ENCODE peak calls at places on chromosomes 7 and 10, in five cellular contexts. One of them, this sample, is unnamed.

GRCh38 chr7:105257338-105257737 is 131.4 kb downstream of the SRPK2 start:
- DNase-seq in HCT116: no peak
- DNase-seq in K562: no peak
- DNase-seq in GM12878: no peak
- DNase-seq in HepG2: no peak
- DNase-seq in this sample: no peak

GRCh38 chr7:102286237-102287081 is at the start of gene SH2B2:
- DNase-seq in K562: peak
- DNase-seq in HCT116: no peak
- DNase-seq in HepG2: peak
- DNase-seq in GM12878: no peak
- DNase-seq in this sample: no peak

GRCh38 chr10:124000792-124001201 is 92.6 kb downstream of the CHST15 start:
- DNase-seq in HepG2: no peak
- DNase-seq in HCT116: no peak
- DNase-seq in K562: no peak
- DNase-seq in GM12878: no peak
- DNase-seq in this sample: no peak

GRCh38 chr10:124946945-124947344 is 5.0 kb downstream of the ZRANB1 start:
- DNase-seq in GM12878: no peak
- DNase-seq in K562: peak
- DNase-seq in HCT116: no peak
- DNase-seq in HepG2: no peak
- DNase-seq in this sample: no peak

GRCh38 chr7:105353752-105354328 is 34.9 kb downstream of the SRPK2 start:
- DNase-seq in K562: peak
- DNase-seq in HCT116: no peak
- DNase-seq in GM12878: no peak
- DNase-seq in HepG2: no peak
- DNase-seq in this sample: no peak

GRCh38 chr7:22675917-22676343 is 51.1 kb upstream of the IL6 start:
- DNase-seq in K562: no peak
- DNase-seq in GM12878: no peak
- DNase-seq in HepG2: no peak
- DNase-seq in HCT116: no peak
- DNase-seq in this sample: no peak

GRCh38 chr7:96899108-96899507 is 106.2 kb upstream of the DLX6 start:
- DNase-seq in HCT116: no peak
- DNase-seq in K562: no peak
- DNase-seq in GM12878: no peak
- DNase-seq in HepG2: no peak
- DNase-seq in this sample: no peak

GRCh38 chr7:373818-374705 is 84.1 kb downstream of the FOXL3 start:
- DNase-seq in HCT116: no peak
- DNase-seq in HepG2: no peak
- DNase-seq in K562: no peak
- DNase-seq in GM12878: no peak
- DNase-seq in this sample: no peak

GRCh38 chr7:151550601-151551286 is 31.0 kb upstream of the RHEB start:
- DNase-seq in HepG2: peak
- DNase-seq in K562: no peak
- DNase-seq in HCT116: no peak
- DNase-seq in GM12878: no peak
- DNase-seq in this sample: no peak

GRCh38 chr7:150875791-150876190 is 23.5 kb downstream of the AOC1 start:
- DNase-seq in HepG2: no peak
- DNase-seq in HCT116: peak
- DNase-seq in GM12878: no peak
- DNase-seq in K562: peak
- DNase-seq in this sample: no peak

GRCh38 chr10:31866118-31866670 is 62.4 kb downstream of the ARHGAP12 start:
- DNase-seq in HCT116: no peak
- DNase-seq in HepG2: no peak
- DNase-seq in K562: no peak
- DNase-seq in GM12878: no peak
- DNase-seq in this sample: no peak

GRCh38 chr7:57404343-57404966 is 45.5 kb upstream of the ZNF716 start:
- DNase-seq in HepG2: no peak
- DNase-seq in K562: peak
- DNase-seq in HCT116: no peak
- DNase-seq in GM12878: no peak
- DNase-seq in this sample: no peak
- TF ChIP-seq SRF in HepG2: no peak
- TF ChIP-seq SRF in K562: no peak
- TF ChIP-seq SRF in HCT116: no peak
- TF ChIP-seq SRF in GM12878: no peak
- TF ChIP-seq SRF in this sample: no peak

DNA sequence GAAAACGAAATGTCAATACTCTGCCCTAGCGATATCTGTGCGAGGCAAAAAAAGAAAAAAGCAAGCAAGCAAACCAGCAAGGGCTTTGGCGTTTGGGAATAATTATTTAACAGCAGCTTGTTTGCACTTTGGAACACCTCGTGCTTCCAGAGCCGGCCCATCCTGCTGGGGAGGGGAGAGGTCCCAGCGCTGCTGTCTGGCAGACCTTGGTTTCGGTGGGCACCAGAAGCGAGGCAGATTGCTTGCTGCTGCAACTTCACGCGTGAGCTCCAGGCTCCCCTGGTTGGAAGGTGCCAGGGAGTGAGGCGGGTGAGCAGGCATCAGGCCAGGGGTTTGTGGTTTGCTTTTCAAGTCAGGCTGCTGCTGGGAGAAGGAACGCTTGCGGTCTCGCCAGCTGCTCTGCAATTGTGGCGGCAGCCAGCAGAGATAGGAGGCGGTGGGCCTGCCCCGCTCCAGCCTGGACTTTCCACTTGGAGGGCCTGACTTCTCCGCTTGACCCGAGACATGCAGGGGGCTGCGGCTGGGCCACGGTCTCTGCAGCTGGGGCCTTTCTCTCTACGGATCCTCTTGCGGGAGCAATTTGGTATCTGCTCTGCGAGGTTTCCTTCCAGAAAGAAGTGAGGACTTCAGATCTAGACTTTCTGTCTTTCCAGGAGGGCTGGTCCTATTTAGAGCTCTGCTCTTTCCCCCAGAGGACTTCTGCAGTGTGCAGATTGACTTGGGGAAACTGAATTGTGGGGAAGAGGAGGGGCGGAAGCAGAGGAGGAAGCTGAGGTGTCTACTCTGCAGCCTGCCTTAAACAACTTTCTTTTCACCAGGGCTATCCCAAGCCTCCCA is 131.4 kb downstream of the PRPF18 start:
- DNase-seq in GM12878: no peak
- DNase-seq in HCT116: no peak
- DNase-seq in HepG2: peak
- DNase-seq in K562: no peak
- DNase-seq in this sample: no peak
- TF ChIP-seq SRF in GM12878: no peak
- TF ChIP-seq SRF in HCT116: no peak
- TF ChIP-seq SRF in HepG2: no peak
- TF ChIP-seq SRF in K562: no peak
- TF ChIP-seq SRF in this sample: no peak

GRCh38 chr7:29106128-29106988 is 40.0 kb downstream of the CPVL start:
- DNase-seq in HCT116: peak
- DNase-seq in K562: no peak
- DNase-seq in HepG2: peak
- DNase-seq in GM12878: no peak
- DNase-seq in this sample: no peak
- TF ChIP-seq SRF in HCT116: no peak
- TF ChIP-seq SRF in K562: no peak
- TF ChIP-seq SRF in HepG2: no peak
- TF ChIP-seq SRF in GM12878: no peak
- TF ChIP-seq SRF in this sample: no peak

GRCh38 chr7:124033093-124033806 is 383 bp upstream of the TMEM229A start:
- DNase-seq in HepG2: no peak
- DNase-seq in K562: no peak
- DNase-seq in HCT116: no peak
- DNase-seq in GM12878: no peak
- DNase-seq in this sample: no peak

GRCh38 chr7:124031919-124032318 is 948 bp downstream of the TMEM229A start:
- DNase-seq in HepG2: no peak
- DNase-seq in HCT116: no peak
- DNase-seq in K562: no peak
- DNase-seq in GM12878: no peak
- DNase-seq in this sample: no peak

GRCh38 chr7:124033807-124034753 is 1.2 kb upstream of the TMEM229A start:
- DNase-seq in HCT116: no peak
- DNase-seq in K562: no peak
- DNase-seq in GM12878: no peak
- DNase-seq in HepG2: no peak
- DNase-seq in this sample: no peak

GRCh38 chr7:124031406-124031805 is 1.5 kb downstream of the TMEM229A start:
- DNase-seq in GM12878: no peak
- DNase-seq in HCT116: no peak
- DNase-seq in HepG2: no peak
- DNase-seq in K562: no peak
- DNase-seq in this sample: no peak

DNA sequence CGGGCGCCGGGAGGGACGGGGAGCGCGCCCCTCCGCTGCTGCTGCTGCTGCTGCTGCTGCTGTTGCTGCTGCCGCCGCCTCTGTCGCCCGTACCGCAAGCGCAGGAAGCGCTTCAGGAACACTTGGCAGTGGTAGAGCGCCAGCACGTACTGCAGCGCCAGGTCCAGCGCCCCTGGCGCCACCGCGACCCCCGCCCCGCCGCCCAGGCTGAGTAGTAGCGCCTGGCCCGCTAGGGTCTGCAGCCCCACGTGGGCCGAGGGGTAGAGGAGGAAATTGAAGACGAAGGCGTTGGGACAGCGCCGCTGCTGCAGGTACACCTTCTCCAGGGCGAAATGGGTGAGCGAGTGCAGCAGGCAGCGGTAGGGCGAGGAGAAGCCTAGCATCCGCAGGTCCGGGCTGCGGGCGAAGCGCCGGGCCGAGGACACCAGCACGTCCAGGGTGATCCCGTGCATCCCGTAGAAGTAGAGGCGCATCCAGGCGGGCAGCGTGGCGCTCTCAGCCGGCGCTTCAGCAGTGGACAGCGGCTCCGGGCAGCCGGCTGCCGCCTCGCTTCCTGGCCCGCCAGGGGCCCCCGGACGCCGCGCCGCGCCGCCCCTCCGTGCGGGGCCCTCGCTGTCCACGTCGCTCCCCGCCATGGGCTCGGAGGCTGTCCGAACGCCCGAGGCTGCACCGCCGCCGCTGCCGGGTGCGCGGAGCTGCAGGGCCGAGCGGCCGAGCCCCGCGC is at the start of gene TMEM229A:
- DNase-seq in GM12878: no peak
- DNase-seq in HCT116: no peak
- DNase-seq in K562: no peak
- DNase-seq in HepG2: no peak
- DNase-seq in this sample: peak
- TF ChIP-seq SRF in GM12878: no peak
- TF ChIP-seq SRF in HCT116: no peak
- TF ChIP-seq SRF in K562: no peak
- TF ChIP-seq SRF in HepG2: no peak
- TF ChIP-seq SRF in this sample: no peak

GRCh38 chr7:8590791-8591190 is 157.4 kb downstream of the NXPH1 start:
- DNase-seq in HCT116: no peak
- DNase-seq in K562: no peak
- DNase-seq in GM12878: no peak
- DNase-seq in HepG2: no peak
- DNase-seq in this sample: no peak

GRCh38 chr7:8591289-8591688 is 157.9 kb downstream of the NXPH1 start:
- DNase-seq in HepG2: no peak
- DNase-seq in K562: no peak
- DNase-seq in GM12878: no peak
- DNase-seq in HCT116: no peak
- DNase-seq in this sample: no peak

GRCh38 chr7:8594115-8594514 is 160.7 kb downstream of the NXPH1 start:
- DNase-seq in K562: no peak
- DNase-seq in HCT116: no peak
- DNase-seq in HepG2: peak
- DNase-seq in GM12878: no peak
- DNase-seq in this sample: no peak

GRCh38 chr7:8590225-8590624 is 156.8 kb downstream of the NXPH1 start:
- DNase-seq in HepG2: no peak
- DNase-seq in GM12878: no peak
- DNase-seq in K562: no peak
- DNase-seq in HCT116: no peak
- DNase-seq in this sample: no peak
- TF ChIP-seq SRF in HepG2: no peak
- TF ChIP-seq SRF in GM12878: no peak
- TF ChIP-seq SRF in K562: no peak
- TF ChIP-seq SRF in HCT116: no peak
- TF ChIP-seq SRF in this sample: no peak

GRCh38 chr7:38335490-38336135 is 62.2 kb upstream of the TARP start:
- DNase-seq in HepG2: peak
- DNase-seq in HCT116: peak
- DNase-seq in GM12878: peak
- DNase-seq in K562: peak
- DNase-seq in this sample: peak
- TF ChIP-seq SRF in HepG2: no peak
- TF ChIP-seq SRF in HCT116: no peak
- TF ChIP-seq SRF in GM12878: no peak
- TF ChIP-seq SRF in K562: no peak
- TF ChIP-seq SRF in this sample: no peak